ENCODE peak calls at places on chromosomes 1 and 21, in nine cellular contexts. W is adrenal gland; B is AG04450; H is CD8-positive, alpha-beta T cell; X is neuronal stem cell; M is K562; C is cardiac muscle cell; Q is fibroblast of lung; A is SJCRH30. O is an unnamed sample.
A peak's percentile ranks its signal among the peaks of the same experiment; 100 is the strongest.

GRCh38 chr1:228087771-228088251 is 5.3 kb downstream of the ARF1 start:
- DNase-seq in W (no peak), B (no peak), H (no peak), X (no peak), M (no peak), C (peak; percentile 81), Q (peak; percentile 41), A (no peak), O (peak; percentile 53)

GRCh38 chr1:242402956-242403355 is 121.5 kb downstream of the PLD5 start:
- DNase-seq in W (no peak), B (no peak), H (no peak), X (no peak), M (no peak), C (no peak), Q (no peak), A (no peak), O (no peak)

GRCh38 chr21:41011968-41012367 is 156.0 kb upstream of the BACE2 start:
- DNase-seq in W (no peak), B (no peak), H (no peak), X (no peak), M (no peak), C (no peak), Q (no peak), A (no peak), O (no peak)

GRCh38 chr21:20570824-20571232 is 427.4 kb upstream of the NCAM2 start:
- DNase-seq in W (no peak), B (no peak), H (no peak), X (peak; percentile 55), M (peak; percentile 32), C (no peak), Q (no peak), A (no peak), O (no peak)

GRCh38 chr1:87979079-87979478 is 650.4 kb downstream of the LMO4 start:
- DNase-seq in W (no peak), B (no peak), H (no peak), X (no peak), M (no peak), C (no peak), Q (no peak), A (no peak), O (no peak)

GRCh38 chr1:45200906-45201500 is 5.4 kb downstream of the ZSWIM5 start:
- DNase-seq in W (no peak), B (no peak), H (no peak), X (no peak), M (no peak), C (no peak), Q (no peak), A (no peak), O (no peak)

GRCh38 chr1:178051071-178051470 is 42.8 kb upstream of the RASAL2 start:
- DNase-seq in W (no peak), B (no peak), H (no peak), X (no peak), M (no peak), C (peak; percentile 34), Q (no peak), A (no peak), O (no peak)

GRCh38 chr1:51622455-51622913 is 5.6 kb downstream of the OSBPL9 start:
- DNase-seq in W (peak; percentile 84), B (no peak), H (peak; percentile 11), X (no peak), M (peak; percentile 83), C (peak; percentile 58), Q (peak; percentile 63), A (peak; percentile 26), O (peak; percentile 60)

GRCh38 chr21:41895643-41896493 is 16.7 kb upstream of the PRDM15 start:
- DNase-seq in W (no peak), B (no peak), H (peak; percentile 56), X (no peak), M (peak; percentile 45), C (peak; percentile 11), Q (peak; percentile 22), A (no peak), O (no peak)

GRCh38 chr1:1437033-1437903 is 1.8 kb downstream of the VWA1 start:
- DNase-seq in W (no peak), B (no peak), H (no peak), X (no peak), M (no peak), C (no peak), Q (no peak), A (no peak), O (no peak)

GRCh38 chr1:1435094-1435903 is at the start of gene VWA1:
- DNase-seq in W (no peak), B (no peak), H (peak; percentile 69), X (no peak), M (peak; percentile 98), C (peak; percentile 80), Q (peak; percentile 53), A (no peak), O (peak; percentile 14)

GRCh38 chr1:1435911-1436633 is 582 bp downstream of the VWA1 start:
- DNase-seq in W (no peak), B (no peak), H (no peak), X (no peak), M (peak; percentile 15), C (no peak), Q (no peak), A (no peak), O (no peak)

GRCh38 chr1:1437904-1438376 is 2.5 kb downstream of the VWA1 start:
- DNase-seq in W (no peak), B (no peak), H (no peak), X (no peak), M (no peak), C (no peak), Q (no peak), A (peak; percentile 62), O (peak; percentile 72)

GRCh38 chr1:1436634-1437032 is 1.1 kb downstream of the VWA1 start:
- DNase-seq in W (no peak), B (no peak), H (no peak), X (no peak), M (peak; percentile 13), C (no peak), Q (no peak), A (no peak), O (no peak)
- H3K4me3 ChIP-seq in W (no peak overlapping the region), B (no peak overlapping the region), H (no peak overlapping the region), X (no peak overlapping the region), M (no peak overlapping the region), C (no peak overlapping the region), Q (no peak overlapping the region), A (no peak overlapping the region), O (no peak overlapping the region)

DNA sequence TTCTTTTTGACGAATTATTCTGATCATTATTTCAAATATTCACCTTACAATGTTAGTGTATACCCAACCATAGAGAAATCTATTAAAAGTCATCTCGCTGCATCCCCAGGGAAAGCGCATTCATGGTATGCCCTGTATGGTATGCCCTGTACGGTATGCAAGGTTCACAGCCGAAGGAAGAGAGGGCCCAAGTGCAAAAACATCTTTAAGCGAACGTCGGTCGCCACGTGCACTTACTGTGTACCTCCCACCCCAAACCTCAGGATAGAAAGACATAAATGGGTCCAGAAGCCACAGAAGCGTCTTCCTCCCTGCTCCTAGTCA is 14.4 kb downstream of the HLX start:
- DNase-seq in W (no peak), B (no peak), H (no peak), X (no peak), M (no peak), C (no peak), Q (no peak), A (no peak), O (no peak)
- H3K4me3 ChIP-seq in W (no peak overlapping the region), B (no peak overlapping the region), H (no peak overlapping the region), X (peak overlapping the region; percentile 58), M (no peak overlapping the region), C (peak overlapping the region; percentile 13), Q (no peak overlapping the region), A (no peak overlapping the region), O (no peak overlapping the region)

GRCh38 chr1:164589408-164589807 is 30.4 kb downstream of the PBX1 start:
- DNase-seq in W (no peak), B (no peak), H (no peak), X (no peak), M (no peak), C (no peak), Q (no peak), A (no peak), O (no peak)
- H3K4me3 ChIP-seq in W (no peak overlapping the region), B (no peak overlapping the region), H (no peak overlapping the region), X (no peak overlapping the region), M (no peak overlapping the region), C (peak overlapping the region; percentile 18), Q (no peak overlapping the region), A (no peak overlapping the region), O (no peak overlapping the region)

GRCh38 chr1:156572663-156573018 is 276 bp upstream of the IQGAP3 start:
- DNase-seq in W (no peak), B (no peak), H (no peak), X (no peak), M (no peak), C (no peak), Q (no peak), A (no peak), O (no peak)
- H3K4me3 ChIP-seq in W (no peak overlapping the region), B (peak overlapping the region; percentile 75), H (peak overlapping the region; percentile 39), X (no peak overlapping the region), M (peak overlapping the region; percentile 84), C (peak overlapping the region; percentile 48), Q (peak overlapping the region; percentile 93), A (peak overlapping the region; percentile 76), O (peak overlapping the region; percentile 87)

GRCh38 chr1:39847940-39848339 is 35.4 kb downstream of the TRIT1 start:
- DNase-seq in W (no peak), B (no peak), H (no peak), X (no peak), M (no peak), C (no peak), Q (no peak), A (no peak), O (no peak)

GRCh38 chr1:39842726-39843305 is 40.5 kb downstream of the TRIT1 start:
- DNase-seq in W (no peak), B (no peak), H (no peak), X (no peak), M (no peak), C (no peak), Q (no peak), A (no peak), O (no peak)

GRCh38 chr1:39842030-39842678 is 41.1 kb downstream of the TRIT1 start:
- DNase-seq in W (no peak), B (no peak), H (no peak), X (no peak), M (no peak), C (no peak), Q (no peak), A (no peak), O (no peak)

GRCh38 chr1:39849203-39849602 is 34.1 kb downstream of the TRIT1 start:
- DNase-seq in W (no peak), B (no peak), H (no peak), X (no peak), M (no peak), C (no peak), Q (no peak), A (no peak), O (no peak)

GRCh38 chr1:39845569-39846566 is 37.4 kb downstream of the TRIT1 start:
- DNase-seq in W (peak; percentile 92), B (peak; percentile 75), H (peak; percentile 77), X (no peak), M (peak; percentile 63), C (peak; percentile 93), Q (peak; percentile 86), A (peak; percentile 100), O (peak; percentile 94)
- H3K4me3 ChIP-seq in W (no peak overlapping the region), B (peak overlapping the region; percentile 31), H (no peak overlapping the region), X (no peak overlapping the region), M (no peak overlapping the region), C (no peak overlapping the region), Q (no peak overlapping the region), A (peak overlapping the region; percentile 14), O (no peak overlapping the region)

O was measured in HL-60.